ENCODE peak calls at places on chromosomes 1 and 21, in six cellular contexts. R is heart right ventricle, J is GM13977, M is OCI-LY7, W is GM20000, H is neural crest cell. L is an unnamed sample.

GRCh38 chr1:88284066-88284465 is 400.0 kb upstream of the PKN2 start:
- DNase-seq in R (no peak), W (no peak), H (no peak), J (no peak), M (no peak), L (no peak)

GRCh38 chr21:38479641-38480515 is 18.4 kb downstream of the ERG start:
- DNase-seq in M (no peak), H (no peak), R (no peak), W (no peak), J (no peak), L (no peak)

GRCh38 chr1:209900734-209901133 is 37.3 kb upstream of the SYT14 start:
- DNase-seq in R (no peak), H (no peak), W (no peak), J (no peak), M (no peak), L (no peak)

GRCh38 chr1:116988248-116988647 is 13.3 kb upstream of the CD101 start:
- DNase-seq in H (no peak), M (no peak), J (no peak), R (peak), W (no peak), L (no peak)

GRCh38 chr1:152622803-152623202 is at the start of gene LCE3A:
- DNase-seq in M (no peak), H (no peak), R (no peak), J (no peak), W (no peak), L (no peak)

GRCh38 chr1:3661631-3662030 is 9.3 kb downstream of the TP73 start:
- DNase-seq in M (no peak), R (no peak), H (no peak), W (no peak), J (no peak), L (no peak)

GRCh38 chr1:177615251-177615650 is 354.6 kb downstream of the SEC16B start:
- DNase-seq in H (no peak), M (no peak), W (no peak), J (no peak), R (no peak), L (no peak)

GRCh38 chr1:172976222-172977041 is 74.3 kb downstream of the TNFSF18 start:
- DNase-seq in H (no peak), M (no peak), R (no peak), J (no peak), W (no peak), L (peak)

GRCh38 chr1:165629848-165630628 is 996 bp upstream of the MGST3 start:
- DNase-seq in J (no peak), W (no peak), H (no peak), M (peak), R (no peak), L (peak)

GRCh38 chr21:27719226-27719625 is 752.3 kb upstream of the ADAMTS5 start:
- DNase-seq in H (no peak), M (no peak), W (no peak), R (no peak), J (no peak), L (no peak)

GRCh38 chr1:183484254-183484653 is 12.0 kb downstream of the SMG7 start:
- DNase-seq in W (no peak), R (no peak), J (no peak), M (no peak), H (no peak), L (no peak)

GRCh38 chr1:232039303-232039702 is 412.7 kb downstream of the DISC1 start:
- DNase-seq in R (no peak), J (no peak), M (no peak), H (no peak), W (no peak), L (no peak)

GRCh38 chr1:232034547-232034946 is 408.0 kb downstream of the DISC1 start:
- DNase-seq in M (no peak), W (no peak), R (no peak), H (no peak), J (no peak), L (no peak)

GRCh38 chr1:232038704-232039103 is 412.1 kb downstream of the DISC1 start:
- DNase-seq in R (no peak), M (no peak), J (no peak), W (no peak), H (no peak), L (no peak)

GRCh38 chr1:232037774-232038388 is 411.3 kb downstream of the DISC1 start:
- DNase-seq in H (no peak), J (no peak), R (no peak), W (no peak), M (no peak), L (no peak)

DNA sequence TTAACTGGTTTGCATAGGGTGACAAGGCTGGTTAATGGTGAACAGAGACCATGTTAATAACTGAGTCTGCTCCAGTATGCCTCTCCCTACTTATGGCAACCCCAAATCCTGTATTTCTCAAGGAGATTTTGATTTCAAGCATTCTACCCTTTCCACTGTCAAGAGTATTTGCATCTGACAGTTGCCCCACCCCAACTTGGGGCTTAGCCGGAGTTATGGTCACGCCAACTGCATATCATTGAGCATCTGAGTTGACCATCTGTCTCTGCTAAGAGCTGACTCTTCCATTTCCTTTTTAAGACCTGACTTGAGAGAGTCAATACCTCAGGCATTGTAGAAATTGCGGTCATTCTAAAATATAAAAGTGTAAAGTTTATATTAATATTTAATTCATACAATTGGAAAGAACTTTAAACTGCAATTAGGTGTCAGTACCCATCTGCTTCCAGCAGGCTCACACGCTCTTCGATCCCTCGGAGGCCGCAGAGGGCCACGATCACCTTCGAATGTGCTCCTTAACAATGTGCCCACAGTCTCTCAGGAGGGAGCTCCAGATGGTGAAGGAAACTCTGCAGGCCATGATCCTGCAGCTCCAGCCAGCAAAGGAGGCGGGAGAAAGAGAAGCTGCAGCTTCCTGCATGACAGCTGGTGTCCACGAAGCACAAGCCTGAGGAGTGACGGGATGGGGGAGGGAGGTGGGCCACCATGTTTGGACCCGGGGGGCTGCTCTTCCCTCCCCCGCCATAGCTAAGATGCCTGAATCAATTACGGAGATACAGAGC is 409.8 kb downstream of the DISC1 start:
- DNase-seq in J (no peak), R (no peak), M (no peak), H (no peak), W (no peak), L (no peak)
- TF ChIP-seq CTCF in J (no peak), R (no peak), M (no peak), H (no peak), W (no peak), L (no peak)

GRCh38 chr1:162420120-162420519 is 8.2 kb upstream of the SH2D1B start:
- DNase-seq in M (no peak), R (no peak), H (no peak), J (no peak), W (no peak), L (no peak)

GRCh38 chr1:162416909-162417308 is 5.0 kb upstream of the SH2D1B start:
- DNase-seq in M (no peak), R (no peak), H (no peak), J (no peak), W (no peak), L (no peak)

GRCh38 chr1:162416215-162416614 is 4.3 kb upstream of the SH2D1B start:
- DNase-seq in H (no peak), J (no peak), W (no peak), R (no peak), M (no peak), L (no peak)

GRCh38 chr1:162421258-162422194 is 9.6 kb upstream of the SH2D1B start:
- DNase-seq in W (no peak), R (no peak), J (no peak), H (no peak), M (no peak), L (no peak)

DNA sequence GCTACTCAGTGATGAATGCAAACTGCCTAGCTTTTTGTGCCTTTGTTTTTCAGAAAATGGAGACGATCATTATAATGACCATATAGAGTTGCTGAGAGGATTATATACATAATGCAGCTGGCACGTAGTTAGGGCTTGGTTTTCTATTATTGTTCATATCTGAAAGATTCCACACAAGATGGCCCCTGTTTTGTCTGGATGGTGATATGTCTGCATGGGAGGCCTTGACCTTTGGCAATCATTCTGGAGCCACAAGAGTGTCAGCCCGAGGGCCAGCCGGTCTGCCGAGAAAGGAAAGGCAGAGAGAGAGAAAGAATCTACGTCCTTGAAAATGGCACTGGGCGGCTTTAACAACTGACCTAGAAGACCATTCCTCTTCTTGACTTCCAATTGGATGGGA is 5.7 kb upstream of the SH2D1B start:
- DNase-seq in W (no peak), J (no peak), M (no peak), H (no peak), R (no peak), L (no peak)
- TF ChIP-seq CTCF in W (no peak), J (no peak), M (no peak), H (no peak), R (no peak), L (no peak)

GRCh38 chr1:115084902-115085505 is 4.3 kb downstream of the TSPAN2 start:
- DNase-seq in R (no peak), M (no peak), W (no peak), J (no peak), H (no peak), L (no peak)
- TF ChIP-seq CTCF in R (no peak), M (no peak), W (no peak), J (no peak), H (no peak), L (no peak)

GRCh38 chr1:163337631-163338030 is 15.9 kb downstream of the NUF2 start:
- DNase-seq in R (no peak), M (no peak), W (no peak), H (no peak), J (no peak), L (no peak)

GRCh38 chr1:163331116-163331515 is 9.4 kb downstream of the NUF2 start:
- DNase-seq in J (no peak), H (no peak), R (no peak), M (no peak), W (no peak), L (no peak)

DNA sequence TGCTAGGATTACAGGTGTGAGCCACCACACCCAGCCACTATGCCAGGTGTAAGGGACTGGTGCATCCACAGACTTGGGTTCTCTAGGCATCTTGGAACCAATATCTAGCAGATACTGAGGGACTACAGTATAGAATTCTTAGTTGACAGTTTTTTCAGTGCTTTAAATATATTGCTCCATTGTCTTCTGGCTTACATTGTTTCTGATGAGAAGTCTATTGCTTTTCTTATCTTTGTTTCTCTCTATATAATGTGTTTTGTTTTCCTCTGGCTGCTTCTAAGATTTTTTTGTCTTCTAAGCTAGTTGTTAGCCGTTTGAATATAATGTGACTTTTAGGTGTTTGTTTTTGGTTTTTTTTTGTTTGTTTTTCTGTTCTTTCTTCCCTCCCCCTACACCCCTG is 13.5 kb downstream of the NUF2 start:
- DNase-seq in W (no peak), J (no peak), M (no peak), R (no peak), H (no peak), L (no peak)
- TF ChIP-seq CTCF in W (no peak), J (no peak), M (no peak), R (no peak), H (no peak), L (no peak)

L was measured in progenitor cell of endocrine pancreas.